ENCODE peak calls at places on chromosomes 13 and 19, in four cellular contexts. P is HepG2, G is GM12878, A is A549. U is an unnamed sample.

GRCh38 chr19:40836754-40837429 is 13.4 kb downstream of the CYP2A6 start:
- ATAC-seq in P (no peak), G (no peak), A (no peak), U (no peak)

GRCh38 chr19:9863759-9864158 is 28.6 kb downstream of the PIN1 start:
- ATAC-seq in P (no peak), G (no peak), A (no peak), U (no peak)

GRCh38 chr19:11641241-11641640 is 44.0 kb downstream of the ZNF627 start:
- ATAC-seq in P (no peak), G (no peak), A (no peak), U (no peak)

GRCh38 chr13:103067751-103068563 is 1.7 kb upstream of the SLC10A2 start:
- ATAC-seq in P (no peak), G (peak; percentile 86), A (no peak), U (no peak)

GRCh38 chr13:77986699-77987098 is 68.1 kb upstream of the EDNRB start:
- ATAC-seq in P (no peak), G (no peak), A (no peak), U (no peak)

GRCh38 chr19:43798026-43798545 is 4.2 kb downstream of the LYPD5 start:
- ATAC-seq in P (peak; percentile 22), G (no peak), A (peak; percentile 19), U (no peak)

GRCh38 chr13:76383671-76384461 is 502.3 kb downstream of the KCTD12 start:
- ATAC-seq in P (no peak), G (no peak), A (peak; percentile 23), U (peak; percentile 85)

GRCh38 chr19:56839665-56840451 is 668 bp downstream of the PEG3 start:
- ATAC-seq in P (peak; percentile 57), G (no peak), A (no peak), U (peak; percentile 71)

GRCh38 chr19:37988758-37989635 is 82.0 kb downstream of the SIPA1L3 start:
- ATAC-seq in P (peak; percentile 60), G (peak; percentile 12), A (no peak), U (no peak)

GRCh38 chr19:3149526-3150505 is 14.0 kb downstream of the GNA15 start:
- ATAC-seq in P (no peak), G (peak; percentile 24), A (no peak), U (no peak)

GRCh38 chr19:2634960-2635359 is 67.5 kb downstream of the GNG7 start:
- ATAC-seq in P (no peak), G (no peak), A (no peak), U (no peak)

GRCh38 chr19:49130325-49130724 is 11.0 kb downstream of the PPFIA3 start:
- ATAC-seq in P (no peak), G (no peak), A (no peak), U (no peak)

GRCh38 chr13:51823861-51824260 is 19.9 kb upstream of the DHRS12 start:
- ATAC-seq in P (no peak), G (no peak), A (no peak), U (no peak)

GRCh38 chr13:98719527-98720250 is 32.8 kb downstream of the SLC15A1 start:
- ATAC-seq in P (no peak), G (no peak), A (no peak), U (no peak)

GRCh38 chr13:39370554-39370953 is 232.4 kb downstream of the LHFPL6 start:
- ATAC-seq in P (no peak), G (no peak), A (no peak), U (no peak)

GRCh38 chr13:113875829-113876228 is 12.0 kb upstream of the GAS6 start:
- ATAC-seq in P (peak; percentile 29), G (no peak), A (no peak), U (no peak)

GRCh38 chr19:47075179-47075811 is 26.9 kb upstream of the TMEM160 start:
- ATAC-seq in P (no peak), G (no peak), A (no peak), U (no peak)

GRCh38 chr19:22428299-22428913 is 6.3 kb upstream of the ZNF98 start:
- ATAC-seq in P (no peak), G (no peak), A (no peak), U (no peak)

GRCh38 chr19:51621178-51621577 is 9.0 kb downstream of the SIGLEC5 start:
- ATAC-seq in P (no peak), G (peak; percentile 94), A (no peak), U (no peak)

GRCh38 chr19:10976200-10976892 is 15.5 kb downstream of the SMARCA4 start:
- ATAC-seq in P (peak; percentile 66), G (no peak), A (peak; percentile 20), U (peak; percentile 42)

GRCh38 chr13:28415994-28416411 is 78.9 kb downstream of the FLT1 start:
- ATAC-seq in P (no peak), G (peak; percentile 59), A (no peak), U (no peak)

GRCh38 chr13:51913421-51914136 is 51.8 kb downstream of the CCDC70 start:
- ATAC-seq in P (peak; percentile 57), G (peak; percentile 58), A (peak; percentile 44), U (no peak)

GRCh38 chr13:102311433-102311796 is 90.4 kb downstream of the FGF14 start:
- ATAC-seq in P (no peak), G (no peak), A (no peak), U (no peak)

GRCh38 chr19:38135150-38135998 is 88.6 kb downstream of the DPF1 start:
- ATAC-seq in P (no peak), G (no peak), A (peak; percentile 29), U (no peak)

GRCh38 chr13:33639158-33639557 is 178.8 kb upstream of the RFC3 start:
- ATAC-seq in P (no peak), G (no peak), A (no peak), U (peak; percentile 69)

GRCh38 chr13:94858856-94859811 is 146.8 kb upstream of the SOX21 start:
- ATAC-seq in P (no peak), G (no peak), A (no peak), U (peak; percentile 79)

GRCh38 chr13:24680258-24680920 is at the start of gene ATP12A:
- ATAC-seq in P (no peak), G (peak; percentile 52), A (peak; percentile 58), U (peak; percentile 29)

GRCh38 chr13:98103531-98103930 is 39.4 kb upstream of the FARP1 start:
- ATAC-seq in P (no peak), G (no peak), A (no peak), U (no peak)

GRCh38 chr13:79631260-79631659 is 150.3 kb downstream of the NDFIP2 start:
- ATAC-seq in P (no peak), G (no peak), A (peak; percentile 65), U (no peak)

GRCh38 chr13:42119875-42120274 is 71.4 kb downstream of the DGKH start:
- ATAC-seq in P (no peak), G (peak; percentile 95), A (no peak), U (no peak)

GRCh38 chr13:77810430-77810829 is 108.2 kb downstream of the EDNRB start:
- ATAC-seq in P (peak; percentile 48), G (peak; percentile 73), A (peak; percentile 66), U (no peak)

GRCh38 chr13:29702912-29703351 is 107.4 kb upstream of the SLC7A1 start:
- ATAC-seq in P (peak; percentile 31), G (no peak), A (no peak), U (peak; percentile 60)

GRCh38 chr13:99446242-99446641 is 55.0 kb upstream of the TM9SF2 start:
- ATAC-seq in P (peak; percentile 85), G (no peak), A (peak; percentile 38), U (no peak)

DNA sequence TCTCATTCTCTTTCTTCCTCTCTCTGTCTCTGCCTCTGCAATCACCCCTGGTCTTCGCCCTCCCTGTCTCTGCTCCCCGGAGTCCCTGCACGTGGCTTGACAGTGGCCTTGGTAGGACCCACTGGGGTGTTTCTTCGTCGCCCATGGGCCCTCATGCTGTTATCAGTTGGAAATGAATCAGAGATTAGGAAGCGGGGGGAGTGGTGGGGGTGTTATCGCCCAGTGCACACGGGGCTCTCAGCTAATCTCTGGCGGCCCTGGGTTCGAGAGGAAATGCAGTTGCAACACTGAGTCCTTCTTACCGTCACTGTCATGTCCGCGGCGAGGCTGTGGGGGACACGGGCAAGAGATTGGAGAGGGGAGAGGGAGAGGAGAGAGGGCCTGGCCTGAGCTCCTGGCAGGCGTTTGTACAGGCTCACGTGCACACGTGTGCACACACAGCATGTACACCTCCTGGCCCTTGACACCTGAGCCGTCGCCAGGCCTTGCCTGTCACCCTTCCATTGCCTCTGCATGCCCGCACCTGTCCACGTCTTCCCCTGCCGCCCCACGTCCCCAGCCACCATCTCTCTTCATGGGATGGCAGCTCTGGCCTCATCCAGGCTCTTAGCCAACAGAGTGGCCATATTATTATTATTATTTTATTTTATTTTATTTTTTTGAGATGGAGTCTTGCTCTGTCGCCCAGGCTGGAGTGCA is 37.8 kb upstream of the SLC7A10 start:
- ATAC-seq in P (no peak), G (no peak), A (no peak), U (no peak)
- TF ChIP-seq EP300 in P (no peak), G (no peak), A (no peak), U (no peak)

GRCh38 chr19:53947624-53948023 is 15.1 kb upstream of the CACNG8 start:
- ATAC-seq in P (peak; percentile 70), G (no peak), A (peak; percentile 83), U (no peak)
- TF ChIP-seq CTCF in P (peak; percentile 59), G (no peak), A (peak; percentile 40), U (no peak)

DNA sequence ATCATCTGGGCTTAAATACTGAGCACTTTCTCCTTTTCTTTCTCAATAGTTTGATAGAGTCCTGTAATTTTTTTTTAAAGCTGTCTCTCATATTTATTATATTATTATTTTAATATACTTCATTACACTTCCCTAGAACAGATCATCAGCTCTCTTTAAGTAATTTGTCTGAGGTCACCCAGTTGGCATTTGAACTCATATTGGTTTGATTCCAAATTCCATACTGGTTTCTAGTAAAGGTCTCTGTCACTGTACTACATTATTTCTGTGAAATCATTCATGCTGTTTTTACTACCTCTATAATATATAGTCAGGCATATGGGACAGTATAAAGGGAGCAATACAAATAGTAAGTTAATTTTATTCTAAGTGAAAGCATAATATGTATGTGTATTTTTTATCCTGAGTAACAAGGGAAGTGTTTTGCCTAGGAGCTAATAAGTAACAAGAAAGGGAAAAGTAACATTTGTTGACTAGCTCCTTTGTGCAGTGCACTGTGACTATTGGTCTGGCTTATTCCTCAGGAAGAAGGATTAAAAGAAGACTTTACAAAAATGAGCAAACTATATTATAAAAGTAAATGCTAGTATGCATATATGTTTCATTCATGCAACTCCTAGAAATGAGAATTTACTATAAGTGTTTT is 14.3 kb downstream of the LPAR6 start:
- ATAC-seq in P (peak; percentile 43), G (no peak), A (no peak), U (no peak)
- TF ChIP-seq EP300 in P (no peak), G (no peak), A (no peak), U (no peak)

DNA sequence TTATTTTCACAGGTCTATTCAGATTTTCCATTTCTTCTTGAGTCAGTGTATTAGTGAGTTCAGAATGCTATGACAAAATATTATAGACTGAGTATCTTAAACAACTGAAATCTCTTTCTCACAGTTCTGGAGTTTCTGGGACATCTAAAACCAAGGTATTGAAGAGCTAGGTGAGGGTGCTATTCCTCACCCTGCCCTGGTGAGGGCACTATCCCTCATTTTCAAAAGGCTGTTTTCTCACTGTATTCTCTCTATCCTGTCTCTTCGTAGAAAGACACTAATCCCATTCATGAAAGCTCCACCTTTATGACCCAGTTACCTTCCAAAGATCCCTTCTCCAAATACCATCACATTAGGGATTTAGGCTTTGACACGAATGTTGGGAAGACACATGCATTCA is 1617.1 kb downstream of the PCDH9 start:
- ATAC-seq in P (peak; percentile 65), G (no peak), A (no peak), U (no peak)
- TF ChIP-seq CTCF in P (no peak), G (peak; percentile 29), A (no peak), U (no peak)

GRCh38 chr13:19959831-19960672 is 1.5 kb downstream of the ZMYM2 start:
- ATAC-seq in P (peak; percentile 82), G (peak; percentile 65), A (peak; percentile 70), U (peak; percentile 42)
- TF ChIP-seq EP300 in P (no peak), G (no peak), A (no peak), U (no peak)

GRCh38 chr13:57507752-57508463 is 123.6 kb upstream of the PCDH17 start:
- ATAC-seq in P (no peak), G (no peak), A (no peak), U (no peak)
- TF ChIP-seq CTCF in P (no peak), G (no peak), A (no peak), U (no peak)

U was measured in gastroesophageal sphincter.